ENCODE peak calls at places on chromosome 18, in seven cellular contexts. Z is iPS-NIHi11; H is activated T-cell treated with anti-CD3 and anti-CD28 coated beads, Interleukin-2, amount 50 U/mL, for 24 hours; J is A549; Q is NCI-H1694; F is M059J; I is HepG2. N is an unnamed sample.

GRCh38 chr18:78582131-78582789 is 397.4 kb upstream of the SALL3 start:
- DNase-seq in Z (no peak), F (no peak), Q (no peak), J (no peak), H (no peak), I (no peak), N (no peak)

GRCh38 chr18:67662996-67663395 is 146.5 kb upstream of the DSEL start:
- DNase-seq in J (no peak), F (no peak), I (no peak), H (no peak), Q (no peak), Z (no peak), N (no peak)

GRCh38 chr18:7598167-7599062 is 31.3 kb downstream of the PTPRM start:
- DNase-seq in Q (no peak), J (no peak), F (peak), H (no peak), I (no peak), Z (no peak), N (peak)

GRCh38 chr18:69127844-69128486 is 272.7 kb upstream of the DOK6 start:
- DNase-seq in F (no peak), Q (no peak), Z (no peak), J (no peak), H (no peak), I (no peak), N (no peak)

GRCh38 chr18:27839141-27839540 is 337.8 kb downstream of the CDH2 start:
- DNase-seq in J (peak), I (peak), F (peak), Q (no peak), H (no peak), Z (no peak), N (peak)

GRCh38 chr18:74498712-74499629 is 2.8 kb downstream of the CNDP2 start:
- DNase-seq in F (peak), J (no peak), Q (no peak), I (no peak), H (peak), Z (no peak), N (peak)

GRCh38 chr18:50194623-50195532 is at the start of gene MYO5B:
- DNase-seq in Z (peak), J (peak), H (peak), F (peak), I (peak), Q (no peak), N (no peak)

GRCh38 chr18:76405761-76406356 is 89.2 kb downstream of the ZNF516 start:
- DNase-seq in J (peak), Z (peak), H (peak), Q (no peak), I (peak), F (peak), N (peak)

GRCh38 chr18:37962316-37962966 is 396.8 kb upstream of the CELF4 start:
- DNase-seq in Q (no peak), Z (no peak), I (no peak), F (no peak), J (no peak), H (no peak), N (no peak)